ENCODE peak calls at places on chromosome 12, in five cellular contexts. D, J, Q, N and G are unnamed samples.
A peak's percentile ranks its signal among the peaks of the same experiment; 100 is the strongest.

GRCh38 chr12:13817131-13817530 is 164.3 kb downstream of the GRIN2B start:
- DNase-seq in D (no peak), N (no peak), Q (no peak), J (no peak), G (no peak)

GRCh38 chr12:100868487-100868886 is 73.9 kb downstream of the ANO4 start:
- DNase-seq in J (no peak), Q (no peak), D (no peak), N (no peak), G (no peak)

GRCh38 chr12:18283776-18284175 is 22.5 kb downstream of the PIK3C2G start:
- DNase-seq in Q (no peak), D (no peak), J (no peak), N (no peak), G (no peak)

GRCh38 chr12:19021646-19022045 is 107.9 kb upstream of the PLEKHA5 start:
- DNase-seq in N (no peak), D (no peak), Q (no peak), J (peak; percentile 31), G (no peak)

GRCh38 chr12:46664771-46665287 is 161.0 kb downstream of the SLC38A4 start:
- DNase-seq in N (no peak), Q (peak; percentile 91), J (peak; percentile 83), D (peak; percentile 72), G (no peak)

GRCh38 chr12:116524964-116525379 is 34.2 kb upstream of the MAP1LC3B2 start:
- DNase-seq in J (no peak), Q (no peak), N (no peak), D (no peak), G (no peak)

GRCh38 chr12:5433081-5433839 is 1.4 kb downstream of the NTF3 start:
- DNase-seq in J (no peak), Q (no peak), N (no peak), D (no peak), G (no peak)

GRCh38 chr12:84191779-84192178 is 720.8 kb downstream of the SLC6A15 start:
- DNase-seq in N (no peak), D (no peak), J (no peak), Q (no peak), G (no peak)

GRCh38 chr12:2431810-2432209 is 363.0 kb upstream of the FKBP4 start:
- DNase-seq in Q (no peak), J (no peak), N (no peak), D (no peak), G (no peak)

GRCh38 chr12:116582610-116583009 is 23.4 kb downstream of the MAP1LC3B2 start:
- DNase-seq in Q (no peak), D (no peak), J (no peak), N (no peak), G (no peak)

GRCh38 chr12:104669851-104670337 is 213.1 kb downstream of the CHST11 start:
- DNase-seq in D (no peak), N (no peak), J (no peak), Q (no peak), G (no peak)

GRCh38 chr12:97951239-97951638 is 488.6 kb downstream of the RMST start:
- DNase-seq in N (no peak), J (no peak), Q (no peak), D (no peak), G (no peak)

GRCh38 chr12:42587564-42588307 is 1.8 kb downstream of the PRICKLE1 start:
- DNase-seq in D (no peak), J (peak; percentile 10), Q (peak; percentile 56), N (no peak), G (no peak)

GRCh38 chr12:25875661-25876060 is 82.8 kb upstream of the RASSF8 start:
- DNase-seq in D (no peak), J (no peak), N (no peak), Q (no peak), G (no peak)

GRCh38 chr12:91896725-91897515 is 248.7 kb downstream of the BTG1 start:
- DNase-seq in Q (no peak), J (no peak), N (no peak), D (no peak), G (no peak)

GRCh38 chr12:12592930-12593329 is 18.7 kb upstream of the CREBL2 start:
- DNase-seq in J (peak; percentile 56), Q (no peak), N (no peak), D (no peak), G (no peak)

GRCh38 chr12:95571369-95571768 is 20.1 kb upstream of the USP44 start:
- DNase-seq in Q (no peak), J (no peak), D (no peak), N (no peak), G (no peak)

GRCh38 chr12:51320695-51321320 is 3.2 kb downstream of the BIN2 start:
- DNase-seq in N (peak; percentile 56), J (no peak), Q (no peak), D (no peak), G (no peak)

GRCh38 chr12:112473056-112473455 is 54.3 kb downstream of the PTPN11 start:
- DNase-seq in D (no peak), J (no peak), N (peak; percentile 20), Q (no peak), G (no peak)

DNA sequence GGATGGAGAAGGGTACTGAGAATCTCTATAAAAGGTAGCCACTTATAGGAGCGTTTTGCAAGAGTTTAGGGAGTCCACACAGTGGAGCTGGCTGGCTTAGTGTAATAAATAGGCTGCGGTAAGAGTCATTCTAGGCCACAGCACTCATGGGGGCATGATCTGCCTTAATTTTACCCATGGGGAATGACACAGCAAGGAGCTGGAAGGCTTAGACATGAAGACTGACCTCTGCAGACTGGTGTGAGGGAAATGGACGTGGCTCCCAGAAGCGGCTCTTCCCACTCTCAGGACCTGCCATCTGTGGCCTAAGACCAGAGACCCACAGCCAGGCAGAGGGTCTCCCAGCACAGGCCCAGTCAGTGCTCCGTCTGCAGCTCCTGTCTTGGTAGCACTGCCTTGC is 173.3 kb downstream of the PPM1H start:
- DNase-seq in D (no peak), N (no peak), Q (no peak), J (no peak), G (no peak)
- H3K9ac ChIP-seq in D (no peak overlapping the region), N (no peak overlapping the region), Q (no peak overlapping the region), J (no peak overlapping the region), G (no peak overlapping the region)

DNA sequence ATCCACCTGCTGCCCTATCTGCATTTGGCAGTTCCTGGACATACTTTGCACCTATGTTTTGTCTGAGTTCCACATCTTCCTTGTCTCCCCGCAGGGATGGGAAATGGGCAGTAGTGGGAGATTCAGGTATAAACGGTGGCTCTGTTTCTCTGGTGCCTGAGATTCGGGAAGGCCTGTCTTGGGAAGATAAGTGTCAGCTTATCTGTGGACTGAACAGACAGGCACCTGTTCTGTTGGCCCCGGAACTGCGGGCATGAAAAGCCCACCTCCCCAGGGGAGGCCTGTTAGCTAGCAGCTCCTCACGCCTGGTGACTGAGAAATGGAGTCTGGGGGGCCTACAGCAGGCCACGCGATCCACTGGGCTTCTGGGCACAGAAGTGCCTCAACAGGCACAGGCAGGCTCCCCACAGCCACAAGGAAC is 5.8 kb downstream of the PHB2 start:
- DNase-seq in D (no peak), Q (no peak), J (no peak), N (no peak), G (no peak)
- TF ChIP-seq POLR2AphosphoS5 in D (no peak), Q (no peak), J (no peak), N (peak; percentile 1), G (no peak)

GRCh38 chr12:55470088-55470830 is at the start of gene OR6C70:
- DNase-seq in Q (no peak), D (no peak), N (no peak), J (no peak), G (peak; percentile 10)

GRCh38 chr12:55472297-55472696 is 2.4 kb upstream of the OR6C70 start:
- DNase-seq in N (no peak), J (no peak), Q (no peak), D (no peak), G (no peak)

GRCh38 chr12:55467836-55468235 is 2.1 kb downstream of the OR6C70 start:
- DNase-seq in D (no peak), Q (no peak), N (no peak), J (no peak), G (no peak)
- H3K9ac ChIP-seq in D (no peak overlapping the region), Q (no peak overlapping the region), N (no peak overlapping the region), J (no peak overlapping the region), G (no peak overlapping the region)

DNA sequence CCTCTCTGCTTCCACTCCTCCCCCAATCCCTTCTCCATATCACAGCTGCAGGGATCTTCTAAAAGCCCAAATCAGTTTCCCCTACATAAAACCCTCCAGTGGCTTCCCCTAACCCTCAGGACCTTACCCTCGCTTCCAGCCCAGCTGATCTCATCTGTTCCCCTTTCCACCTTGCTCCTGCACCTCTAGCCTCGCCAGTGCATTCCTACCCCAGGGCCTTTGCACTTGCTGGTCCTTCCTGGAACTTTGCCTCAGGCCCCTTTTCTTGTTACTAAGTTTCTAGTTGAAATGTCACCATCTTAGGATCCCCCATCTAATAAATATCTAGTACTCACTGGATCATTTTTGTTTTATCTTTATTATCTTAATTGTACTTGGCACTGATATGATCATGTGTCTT is 171.9 kb upstream of the LHX5 start:
- DNase-seq in N (no peak), D (no peak), J (no peak), Q (no peak), G (no peak)
- TF ChIP-seq POLR2AphosphoS5 in N (no peak), D (no peak), J (no peak), Q (no peak), G (no peak)

GRCh38 chr12:113609692-113610469 is 138.2 kb upstream of the LHX5 start:
- DNase-seq in Q (no peak), D (no peak), N (peak; percentile 30), J (no peak), G (no peak)

GRCh38 chr12:113613414-113613813 is 141.7 kb upstream of the LHX5 start:
- DNase-seq in D (no peak), J (no peak), N (no peak), Q (no peak), G (no peak)

GRCh38 chr12:113610698-113611097 is 139.0 kb upstream of the LHX5 start:
- DNase-seq in D (no peak), Q (no peak), N (no peak), J (no peak), G (no peak)

GRCh38 chr12:113612076-113612728 is 140.5 kb upstream of the LHX5 start:
- DNase-seq in J (no peak), Q (no peak), D (no peak), N (no peak), G (no peak)

DNA sequence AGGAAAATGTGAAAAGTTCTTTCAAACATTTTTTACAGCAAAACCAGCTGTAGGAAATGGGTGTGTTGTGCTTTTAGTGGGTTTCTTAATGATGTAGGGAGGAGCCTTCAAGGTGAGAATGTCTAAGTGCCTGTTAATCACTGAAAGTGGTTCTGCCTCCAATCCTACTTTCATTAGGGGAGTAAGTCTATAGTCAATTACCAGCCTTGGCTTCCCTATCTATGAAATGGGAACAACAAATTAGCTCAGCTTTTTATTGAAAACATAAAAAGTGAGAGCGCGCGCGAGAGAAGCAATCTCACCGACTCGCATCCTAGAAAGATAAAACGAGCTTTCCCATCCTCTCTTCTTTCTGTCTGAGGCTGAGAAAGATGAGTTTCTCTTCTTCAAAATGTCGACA is 140.0 kb upstream of the LHX5 start:
- DNase-seq in Q (no peak), D (no peak), N (no peak), J (no peak), G (no peak)
- H3K9ac ChIP-seq in Q (no peak overlapping the region), D (no peak overlapping the region), N (no peak overlapping the region), J (no peak overlapping the region), G (no peak overlapping the region)

GRCh38 chr12:30437616-30438015 is 258.1 kb downstream of the IPO8 start:
- DNase-seq in J (peak; percentile 36), D (no peak), N (no peak), Q (no peak), G (no peak)

GRCh38 chr12:30437044-30437443 is 258.6 kb downstream of the IPO8 start:
- DNase-seq in D (no peak), J (no peak), N (no peak), Q (no peak), G (no peak)

GRCh38 chr12:30440826-30441602 is 254.7 kb downstream of the IPO8 start:
- DNase-seq in J (peak; percentile 52), Q (peak; percentile 26), N (peak; percentile 42), D (peak; percentile 43), G (no peak)

GRCh38 chr12:30438526-30439120 is 257.0 kb downstream of the IPO8 start:
- DNase-seq in D (no peak), N (no peak), J (no peak), Q (no peak), G (no peak)
- TF ChIP-seq POLR2AphosphoS5 in D (no peak), N (no peak), J (no peak), Q (no peak), G (no peak)